ENCODE peak calls at places on chromosomes 16 and 17, in six cellular contexts. One of them, this sample, is unnamed.

GRCh38 chr16:51374346-51374745 is 223.3 kb upstream of the SALL1 start:
- DNase-seq in cardiac fibroblast: peak; percentile 78
- DNase-seq in A549: peak; percentile 20
- DNase-seq in GM10248: no peak
- DNase-seq in progenitor cell of endocrine pancreas: no peak
- DNase-seq in osteocyte: no peak
- DNase-seq in this sample: no peak

GRCh38 chr17:9023389-9024210 is 2.3 kb downstream of the NTN1 start:
- DNase-seq in cardiac fibroblast: no peak
- DNase-seq in A549: no peak
- DNase-seq in GM10248: no peak
- DNase-seq in progenitor cell of endocrine pancreas: no peak
- DNase-seq in osteocyte: peak; percentile 83
- DNase-seq in this sample: no peak

GRCh38 chr17:8904686-8905085 is 37.2 kb upstream of the PIK3R6 start:
- DNase-seq in cardiac fibroblast: no peak
- DNase-seq in A549: no peak
- DNase-seq in GM10248: no peak
- DNase-seq in progenitor cell of endocrine pancreas: no peak
- DNase-seq in osteocyte: peak; percentile 54
- DNase-seq in this sample: no peak

GRCh38 chr16:74865922-74866598 is 91.4 kb upstream of the FA2H start:
- DNase-seq in cardiac fibroblast: no peak
- DNase-seq in A549: no peak
- DNase-seq in GM10248: no peak
- DNase-seq in progenitor cell of endocrine pancreas: no peak
- DNase-seq in osteocyte: no peak
- DNase-seq in this sample: no peak

GRCh38 chr17:2195729-2196128 is 107.9 kb downstream of the SMG6 start:
- DNase-seq in cardiac fibroblast: no peak
- DNase-seq in A549: no peak
- DNase-seq in GM10248: peak; percentile 43
- DNase-seq in progenitor cell of endocrine pancreas: no peak
- DNase-seq in osteocyte: no peak
- DNase-seq in this sample: no peak

GRCh38 chr17:63412234-63412633 is 33.9 kb downstream of the CYB561 start:
- DNase-seq in cardiac fibroblast: no peak
- DNase-seq in A549: no peak
- DNase-seq in GM10248: no peak
- DNase-seq in progenitor cell of endocrine pancreas: no peak
- DNase-seq in osteocyte: no peak
- DNase-seq in this sample: no peak

GRCh38 chr17:68572138-68572842 is 28.9 kb downstream of the FAM20A start:
- DNase-seq in cardiac fibroblast: no peak
- DNase-seq in A549: no peak
- DNase-seq in GM10248: no peak
- DNase-seq in progenitor cell of endocrine pancreas: no peak
- DNase-seq in osteocyte: no peak
- DNase-seq in this sample: no peak

GRCh38 chr16:51035110-51035498 is 116.0 kb downstream of the SALL1 start:
- DNase-seq in cardiac fibroblast: no peak
- DNase-seq in A549: no peak
- DNase-seq in GM10248: no peak
- DNase-seq in progenitor cell of endocrine pancreas: no peak
- DNase-seq in osteocyte: no peak
- DNase-seq in this sample: no peak

GRCh38 chr16:20676268-20676828 is 21.1 kb downstream of the ACSM1 start:
- DNase-seq in cardiac fibroblast: no peak
- DNase-seq in A549: no peak
- DNase-seq in GM10248: no peak
- DNase-seq in progenitor cell of endocrine pancreas: no peak
- DNase-seq in osteocyte: no peak
- DNase-seq in this sample: no peak

GRCh38 chr16:25771812-25772568 is 80.2 kb downstream of the HS3ST4 start:
- DNase-seq in cardiac fibroblast: no peak
- DNase-seq in A549: no peak
- DNase-seq in GM10248: no peak
- DNase-seq in progenitor cell of endocrine pancreas: no peak
- DNase-seq in osteocyte: no peak
- DNase-seq in this sample: no peak

GRCh38 chr16:27364493-27365141 is 37.4 kb upstream of the IL21R start:
- DNase-seq in cardiac fibroblast: no peak
- DNase-seq in A549: peak; percentile 84
- DNase-seq in GM10248: no peak
- DNase-seq in progenitor cell of endocrine pancreas: no peak
- DNase-seq in osteocyte: no peak
- DNase-seq in this sample: no peak

DNA sequence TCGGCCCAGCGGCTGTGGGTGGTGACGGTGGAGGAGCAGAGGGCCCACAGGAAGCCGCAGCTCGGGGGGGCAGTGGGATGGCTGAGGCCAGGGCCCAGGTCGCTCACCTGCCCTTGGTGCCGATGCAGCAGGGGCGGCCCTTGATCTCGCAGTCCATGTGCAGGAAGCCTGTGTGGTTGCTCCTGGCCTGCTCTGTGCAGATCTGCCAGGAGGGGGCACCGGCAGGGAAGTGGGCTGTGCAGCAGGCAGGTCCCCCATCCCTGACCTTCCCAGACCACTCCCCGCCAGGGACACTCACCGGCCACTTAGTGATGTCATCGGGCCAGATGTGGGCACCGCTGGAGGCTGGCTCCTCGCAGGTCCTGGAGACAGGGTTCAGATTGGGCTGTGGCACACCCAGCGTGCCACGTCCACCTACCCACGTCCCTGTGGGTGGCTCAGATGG is 6.2 kb downstream of the AANAT start:
- DNase-seq in cardiac fibroblast: no peak
- DNase-seq in A549: peak; percentile 49
- DNase-seq in GM10248: no peak
- DNase-seq in progenitor cell of endocrine pancreas: no peak
- DNase-seq in osteocyte: peak; percentile 84
- DNase-seq in this sample: no peak
- TF ChIP-seq CTCF in cardiac fibroblast: peak; percentile 36
- TF ChIP-seq CTCF in A549: peak; percentile 28
- TF ChIP-seq CTCF in GM10248: peak; percentile 24
- TF ChIP-seq CTCF in progenitor cell of endocrine pancreas: peak; percentile 47
- TF ChIP-seq CTCF in osteocyte: peak; percentile 42
- TF ChIP-seq CTCF in this sample: no peak

GRCh38 chr16:10919003-10919351 is 23.3 kb downstream of the DEXI start:
- DNase-seq in cardiac fibroblast: no peak
- DNase-seq in A549: no peak
- DNase-seq in GM10248: no peak
- DNase-seq in progenitor cell of endocrine pancreas: no peak
- DNase-seq in osteocyte: no peak
- DNase-seq in this sample: no peak
- TF ChIP-seq CTCF in cardiac fibroblast: no peak
- TF ChIP-seq CTCF in A549: no peak
- TF ChIP-seq CTCF in GM10248: no peak
- TF ChIP-seq CTCF in progenitor cell of endocrine pancreas: no peak
- TF ChIP-seq CTCF in osteocyte: no peak
- TF ChIP-seq CTCF in this sample: no peak

GRCh38 chr17:53032861-53033271 is 789.9 kb upstream of the KIF2B start:
- DNase-seq in cardiac fibroblast: peak; percentile 25
- DNase-seq in A549: peak; percentile 65
- DNase-seq in GM10248: no peak
- DNase-seq in progenitor cell of endocrine pancreas: peak; percentile 30
- DNase-seq in osteocyte: no peak
- DNase-seq in this sample: no peak
- TF ChIP-seq CTCF in cardiac fibroblast: no peak
- TF ChIP-seq CTCF in A549: peak; percentile 9
- TF ChIP-seq CTCF in GM10248: no peak
- TF ChIP-seq CTCF in progenitor cell of endocrine pancreas: peak; percentile 80
- TF ChIP-seq CTCF in osteocyte: peak; percentile 53
- TF ChIP-seq CTCF in this sample: no peak

DNA sequence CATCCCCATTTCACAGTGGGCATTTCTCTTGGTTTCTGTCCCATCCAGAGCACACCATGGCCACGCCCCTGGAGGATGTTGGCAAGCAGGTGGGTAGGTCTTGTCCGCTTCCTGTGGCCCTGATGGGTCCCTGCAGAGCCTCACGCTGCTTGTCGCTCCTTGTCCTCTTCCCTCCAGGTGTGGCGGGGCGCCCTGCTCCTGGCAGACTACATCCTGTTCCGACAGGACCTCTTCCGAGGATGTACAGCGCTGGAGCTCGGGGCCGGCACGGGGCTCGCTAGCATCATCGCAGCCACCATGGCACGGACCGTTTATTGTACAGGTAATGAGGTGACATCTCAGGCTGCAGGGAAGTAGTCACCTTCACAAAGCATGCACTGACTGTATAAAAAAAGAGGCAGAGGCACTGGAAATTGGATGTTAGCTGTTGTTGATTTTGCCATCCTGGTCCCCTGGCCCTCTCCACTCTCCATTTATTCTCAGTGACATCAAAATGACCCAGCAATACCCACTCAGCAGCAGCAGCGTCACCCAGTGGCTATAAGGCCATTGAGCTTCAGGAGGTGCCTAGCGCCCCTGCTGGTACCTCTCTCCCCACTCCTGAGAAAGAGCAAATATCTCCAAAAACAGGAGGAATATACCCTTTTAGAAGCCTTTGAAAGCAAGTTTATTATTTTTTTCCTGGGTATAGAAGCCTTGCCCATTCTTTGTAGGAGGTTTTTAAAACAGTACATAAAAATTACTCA is 13.7 kb downstream of the METTL22 start:
- DNase-seq in cardiac fibroblast: peak; percentile 52
- DNase-seq in A549: peak; percentile 64
- DNase-seq in GM10248: no peak
- DNase-seq in progenitor cell of endocrine pancreas: peak; percentile 19
- DNase-seq in osteocyte: no peak
- DNase-seq in this sample: no peak
- TF ChIP-seq CTCF in cardiac fibroblast: peak; percentile 77
- TF ChIP-seq CTCF in A549: peak; percentile 61
- TF ChIP-seq CTCF in GM10248: no peak
- TF ChIP-seq CTCF in progenitor cell of endocrine pancreas: peak; percentile 86
- TF ChIP-seq CTCF in osteocyte: peak; percentile 46
- TF ChIP-seq CTCF in this sample: no peak

GRCh38 chr16:67284699-67285646 is 5.6 kb downstream of the PLEKHG4 start:
- DNase-seq in cardiac fibroblast: peak; percentile 42
- DNase-seq in A549: peak; percentile 44
- DNase-seq in GM10248: no peak
- DNase-seq in progenitor cell of endocrine pancreas: peak; percentile 58
- DNase-seq in osteocyte: no peak
- DNase-seq in this sample: no peak
- TF ChIP-seq CTCF in cardiac fibroblast: peak; percentile 73
- TF ChIP-seq CTCF in A549: peak; percentile 48
- TF ChIP-seq CTCF in GM10248: no peak
- TF ChIP-seq CTCF in progenitor cell of endocrine pancreas: peak; percentile 67
- TF ChIP-seq CTCF in osteocyte: peak; percentile 60
- TF ChIP-seq CTCF in this sample: no peak

GRCh38 chr17:42282478-42283080 is 5.7 kb upstream of the STAT5A start:
- DNase-seq in cardiac fibroblast: no peak
- DNase-seq in A549: no peak
- DNase-seq in GM10248: no peak
- DNase-seq in progenitor cell of endocrine pancreas: no peak
- DNase-seq in osteocyte: no peak
- DNase-seq in this sample: peak; percentile 21
- TF ChIP-seq CTCF in cardiac fibroblast: no peak
- TF ChIP-seq CTCF in A549: no peak
- TF ChIP-seq CTCF in GM10248: no peak
- TF ChIP-seq CTCF in progenitor cell of endocrine pancreas: no peak
- TF ChIP-seq CTCF in osteocyte: no peak
- TF ChIP-seq CTCF in this sample: no peak

This sample was measured in CD8-positive, alpha-beta T cell.